ENCODE peak calls at places on chromosomes 7 and 10, in five cellular contexts. One of them, this sample, is unnamed.

GRCh38 chr10:69934768-69935167 is 117.9 kb upstream of the MACROH2A2 start:
- DNase-seq in NCI-H1105 treated with DMSO at 0.1 percent for 48 hours: no peak
- DNase-seq in MV-4-11: no peak
- DNase-seq in nephron progenitor cell: no peak
- DNase-seq in stimulated activated CD8-positive, alpha-beta memory T cell treated with anti-CD3 and anti-CD28 coated beads, Interleukin-4, amount 100 ng/mL, for 4 hours: no peak
- DNase-seq in this sample: no peak

GRCh38 chr7:93016085-93016471 is 101.7 kb downstream of the SAMD9 start:
- DNase-seq in NCI-H1105 treated with DMSO at 0.1 percent for 48 hours: no peak
- DNase-seq in stimulated activated CD8-positive, alpha-beta memory T cell treated with anti-CD3 and anti-CD28 coated beads, Interleukin-4, amount 100 ng/mL, for 4 hours: no peak
- DNase-seq in MV-4-11: peak
- DNase-seq in nephron progenitor cell: peak
- DNase-seq in this sample: no peak

GRCh38 chr7:98116656-98117461 is 10.2 kb downstream of the LMTK2 start:
- DNase-seq in stimulated activated CD8-positive, alpha-beta memory T cell treated with anti-CD3 and anti-CD28 coated beads, Interleukin-4, amount 100 ng/mL, for 4 hours: no peak
- DNase-seq in nephron progenitor cell: no peak
- DNase-seq in NCI-H1105 treated with DMSO at 0.1 percent for 48 hours: no peak
- DNase-seq in MV-4-11: no peak
- DNase-seq in this sample: no peak

GRCh38 chr7:45865594-45866410 is 7.1 kb downstream of the CCDC201 start:
- DNase-seq in MV-4-11: no peak
- DNase-seq in stimulated activated CD8-positive, alpha-beta memory T cell treated with anti-CD3 and anti-CD28 coated beads, Interleukin-4, amount 100 ng/mL, for 4 hours: no peak
- DNase-seq in NCI-H1105 treated with DMSO at 0.1 percent for 48 hours: no peak
- DNase-seq in nephron progenitor cell: no peak
- DNase-seq in this sample: no peak

GRCh38 chr10:124172241-124172661 is 78.9 kb upstream of the CHST15 start:
- DNase-seq in NCI-H1105 treated with DMSO at 0.1 percent for 48 hours: no peak
- DNase-seq in stimulated activated CD8-positive, alpha-beta memory T cell treated with anti-CD3 and anti-CD28 coated beads, Interleukin-4, amount 100 ng/mL, for 4 hours: no peak
- DNase-seq in nephron progenitor cell: no peak
- DNase-seq in MV-4-11: no peak
- DNase-seq in this sample: no peak

GRCh38 chr7:28979791-28980190 is 21.7 kb upstream of the TRIL start:
- DNase-seq in MV-4-11: no peak
- DNase-seq in nephron progenitor cell: no peak
- DNase-seq in stimulated activated CD8-positive, alpha-beta memory T cell treated with anti-CD3 and anti-CD28 coated beads, Interleukin-4, amount 100 ng/mL, for 4 hours: no peak
- DNase-seq in NCI-H1105 treated with DMSO at 0.1 percent for 48 hours: no peak
- DNase-seq in this sample: no peak

GRCh38 chr7:105678811-105679495 is 97.7 kb upstream of the EFCAB10 start:
- DNase-seq in MV-4-11: peak
- DNase-seq in NCI-H1105 treated with DMSO at 0.1 percent for 48 hours: no peak
- DNase-seq in nephron progenitor cell: no peak
- DNase-seq in stimulated activated CD8-positive, alpha-beta memory T cell treated with anti-CD3 and anti-CD28 coated beads, Interleukin-4, amount 100 ng/mL, for 4 hours: no peak
- DNase-seq in this sample: no peak

GRCh38 chr10:3077940-3078630 is 10.7 kb downstream of the PFKP start:
- DNase-seq in stimulated activated CD8-positive, alpha-beta memory T cell treated with anti-CD3 and anti-CD28 coated beads, Interleukin-4, amount 100 ng/mL, for 4 hours: no peak
- DNase-seq in nephron progenitor cell: no peak
- DNase-seq in MV-4-11: no peak
- DNase-seq in NCI-H1105 treated with DMSO at 0.1 percent for 48 hours: no peak
- DNase-seq in this sample: peak

GRCh38 chr10:17586741-17587720 is 30.1 kb downstream of the HACD1 start:
- DNase-seq in nephron progenitor cell: no peak
- DNase-seq in stimulated activated CD8-positive, alpha-beta memory T cell treated with anti-CD3 and anti-CD28 coated beads, Interleukin-4, amount 100 ng/mL, for 4 hours: no peak
- DNase-seq in MV-4-11: peak
- DNase-seq in NCI-H1105 treated with DMSO at 0.1 percent for 48 hours: no peak
- DNase-seq in this sample: no peak

GRCh38 chr10:24357344-24358021 is 148.5 kb downstream of the KIAA1217 start:
- DNase-seq in nephron progenitor cell: no peak
- DNase-seq in stimulated activated CD8-positive, alpha-beta memory T cell treated with anti-CD3 and anti-CD28 coated beads, Interleukin-4, amount 100 ng/mL, for 4 hours: no peak
- DNase-seq in NCI-H1105 treated with DMSO at 0.1 percent for 48 hours: no peak
- DNase-seq in MV-4-11: no peak
- DNase-seq in this sample: no peak

GRCh38 chr7:29806793-29807178 is 478 bp downstream of the WIPF3 start:
- DNase-seq in nephron progenitor cell: no peak
- DNase-seq in stimulated activated CD8-positive, alpha-beta memory T cell treated with anti-CD3 and anti-CD28 coated beads, Interleukin-4, amount 100 ng/mL, for 4 hours: no peak
- DNase-seq in NCI-H1105 treated with DMSO at 0.1 percent for 48 hours: no peak
- DNase-seq in MV-4-11: no peak
- DNase-seq in this sample: no peak

GRCh38 chr7:5453566-5454075 is 30.0 kb upstream of the TNRC18 start:
- DNase-seq in nephron progenitor cell: no peak
- DNase-seq in stimulated activated CD8-positive, alpha-beta memory T cell treated with anti-CD3 and anti-CD28 coated beads, Interleukin-4, amount 100 ng/mL, for 4 hours: no peak
- DNase-seq in MV-4-11: no peak
- DNase-seq in NCI-H1105 treated with DMSO at 0.1 percent for 48 hours: no peak
- DNase-seq in this sample: no peak

GRCh38 chr10:107914450-107915276 is 750.2 kb upstream of the SORCS1 start:
- DNase-seq in nephron progenitor cell: peak
- DNase-seq in NCI-H1105 treated with DMSO at 0.1 percent for 48 hours: no peak
- DNase-seq in stimulated activated CD8-positive, alpha-beta memory T cell treated with anti-CD3 and anti-CD28 coated beads, Interleukin-4, amount 100 ng/mL, for 4 hours: no peak
- DNase-seq in MV-4-11: no peak
- DNase-seq in this sample: no peak

GRCh38 chr10:103712898-103713498 is 142.4 kb downstream of the SH3PXD2A start:
- DNase-seq in stimulated activated CD8-positive, alpha-beta memory T cell treated with anti-CD3 and anti-CD28 coated beads, Interleukin-4, amount 100 ng/mL, for 4 hours: peak
- DNase-seq in MV-4-11: peak
- DNase-seq in NCI-H1105 treated with DMSO at 0.1 percent for 48 hours: peak
- DNase-seq in nephron progenitor cell: peak
- DNase-seq in this sample: peak

GRCh38 chr7:150806863-150807262 is 6.3 kb downstream of the TMEM176A start:
- DNase-seq in stimulated activated CD8-positive, alpha-beta memory T cell treated with anti-CD3 and anti-CD28 coated beads, Interleukin-4, amount 100 ng/mL, for 4 hours: no peak
- DNase-seq in nephron progenitor cell: no peak
- DNase-seq in NCI-H1105 treated with DMSO at 0.1 percent for 48 hours: no peak
- DNase-seq in MV-4-11: no peak
- DNase-seq in this sample: no peak

GRCh38 chr10:123147635-123148413 is at the start of gene HMX2:
- DNase-seq in stimulated activated CD8-positive, alpha-beta memory T cell treated with anti-CD3 and anti-CD28 coated beads, Interleukin-4, amount 100 ng/mL, for 4 hours: no peak
- DNase-seq in nephron progenitor cell: peak
- DNase-seq in MV-4-11: peak
- DNase-seq in NCI-H1105 treated with DMSO at 0.1 percent for 48 hours: peak
- DNase-seq in this sample: no peak

GRCh38 chr10:5151076-5151475 is 33.9 kb downstream of the AKR1C8 start:
- DNase-seq in NCI-H1105 treated with DMSO at 0.1 percent for 48 hours: no peak
- DNase-seq in stimulated activated CD8-positive, alpha-beta memory T cell treated with anti-CD3 and anti-CD28 coated beads, Interleukin-4, amount 100 ng/mL, for 4 hours: no peak
- DNase-seq in nephron progenitor cell: no peak
- DNase-seq in MV-4-11: no peak
- DNase-seq in this sample: no peak

This sample was measured in NCI-H2081.